ENCODE peak calls at places on chromosomes 5 and 9, in eight cellular contexts. S is T-helper 17 cell, X is AG20443, F is nucleus accumbens, O is astrocyte of the cerebellum, U is GM13976, Z is EL, H is NCI-H524 treated with DMSO at 0.1 percent for 48 hours. R is an unnamed sample.

GRCh38 chr9:89177401-89178161 is 1.0 kb downstream of the SHC3 start:
- DNase-seq in S (no peak), X (peak), F (no peak), O (no peak), U (no peak), Z (no peak), H (no peak), R (peak)

GRCh38 chr9:104899759-104900247 is 28.2 kb downstream of the ABCA1 start:
- DNase-seq in S (no peak), X (no peak), F (no peak), O (no peak), U (no peak), Z (no peak), H (no peak), R (no peak)

GRCh38 chr5:34743878-34744277 is 87.8 kb downstream of the RAI14 start:
- DNase-seq in S (no peak), X (peak), F (no peak), O (peak), U (no peak), Z (peak), H (peak), R (peak)

GRCh38 chr5:79759436-79759835 is 69.8 kb downstream of the CMYA5 start:
- DNase-seq in S (no peak), X (peak), F (no peak), O (peak), U (no peak), Z (peak), H (no peak), R (peak)

GRCh38 chr5:98807806-98808205 is 34.3 kb downstream of the RGMB start:
- DNase-seq in S (no peak), X (no peak), F (no peak), O (no peak), U (no peak), Z (no peak), H (no peak), R (no peak)

GRCh38 chr5:64015824-64016223 is 53.6 kb upstream of the HTR1A start:
- DNase-seq in S (no peak), X (no peak), F (no peak), O (no peak), U (no peak), Z (no peak), H (no peak), R (no peak)

GRCh38 chr5:81788271-81788670 is 37.4 kb upstream of the SSBP2 start:
- DNase-seq in S (no peak), X (no peak), F (no peak), O (no peak), U (no peak), Z (no peak), H (no peak), R (no peak)

GRCh38 chr5:159971931-159972461 is 36.9 kb upstream of the TTC1 start:
- DNase-seq in S (no peak), X (peak), F (no peak), O (no peak), U (peak), Z (no peak), H (no peak), R (peak)

GRCh38 chr5:91136271-91136670 is 246.8 kb downstream of the ARRDC3 start:
- DNase-seq in S (no peak), X (no peak), F (no peak), O (peak), U (no peak), Z (peak), H (no peak), R (no peak)